ENCODE peak calls at places on chromosome 21, in nine cellular contexts. O is T-helper 17 cell; H is activated T-helper 17 cell treated with anti-CD3 and anti-CD28 coated beads, Interleukin-2, amount 50 U/mL, for 72 hours; Z is lower lobe of right lung; Y is activated naive CD8-positive, alpha-beta T cell treated with anti-CD3 and anti-CD28 coated beads, Interleukin-2, amount 50 U/mL, for 24 hours; A is HepG2; U is aorta; Q is activated T-cell treated with anti-CD3 and anti-CD28 coated beads, Interleukin-2, amount 50 U/mL, for 4 hours; I is gastroesophageal sphincter. R is an unnamed sample.

GRCh38 chr21:31530918-31531705 is 128.4 kb upstream of the SOD1 start:
- ATAC-seq in U (no peak), I (no peak), Z (peak; percentile 23), A (no peak), O (no peak), Q (no peak), H (no peak), Y (no peak), R (no peak)

GRCh38 chr21:46599251-46599572 is 5.7 kb downstream of the S100B start:
- ATAC-seq in Y (no peak), Z (no peak), Q (no peak), H (no peak), I (peak; percentile 70), U (peak; percentile 77), A (peak; percentile 59), O (no peak), R (no peak)

GRCh38 chr21:28605138-28605537 is 387.5 kb downstream of the LTN1 start:
- ATAC-seq in Z (peak; percentile 51), A (no peak), O (peak; percentile 99), Y (peak; percentile 90), I (no peak), Q (peak; percentile 91), H (peak; percentile 71), U (no peak), R (peak; percentile 100)

GRCh38 chr21:42352433-42353095 is 1.8 kb upstream of the TFF2 start:
- ATAC-seq in O (no peak), Q (no peak), A (no peak), I (no peak), H (no peak), Y (no peak), Z (no peak), U (no peak), R (no peak)

GRCh38 chr21:34020005-34020847 is 53.2 kb upstream of the MRPS6 start:
- ATAC-seq in I (no peak), A (peak; percentile 48), U (no peak), H (no peak), Y (peak; percentile 11), Z (no peak), O (peak; percentile 39), Q (no peak), R (peak; percentile 84)

GRCh38 chr21:14545906-14546480 is at the start of gene SAMSN1:
- ATAC-seq in Z (peak; percentile 81), A (no peak), Y (peak; percentile 91), H (peak; percentile 88), U (no peak), I (peak; percentile 41), Q (peak; percentile 86), O (peak; percentile 89), R (peak; percentile 96)

GRCh38 chr21:25750085-25750484 is 15.3 kb downstream of the GABPA start:
- ATAC-seq in Y (peak; percentile 46), I (no peak), A (no peak), U (no peak), H (no peak), Q (no peak), O (no peak), Z (no peak), R (no peak)

GRCh38 chr21:19781881-19782652 is 1216.1 kb upstream of the NCAM2 start:
- ATAC-seq in Z (no peak), A (no peak), U (no peak), H (no peak), Q (no peak), I (no peak), O (no peak), Y (no peak), R (no peak)

GRCh38 chr21:22679207-22679606 is 1681.0 kb downstream of the NCAM2 start:
- ATAC-seq in I (no peak), Q (no peak), Z (no peak), A (no peak), H (no peak), O (no peak), U (no peak), Y (no peak), R (peak; percentile 34)

GRCh38 chr21:14975136-14975905 is 89.5 kb downstream of the NRIP1 start:
- ATAC-seq in U (no peak), O (no peak), H (no peak), I (no peak), Q (no peak), A (no peak), Y (no peak), Z (no peak), R (no peak)

GRCh38 chr21:34078915-34079314 is 5.5 kb downstream of the MRPS6 start:
- ATAC-seq in A (no peak), O (peak; percentile 39), Q (no peak), I (no peak), U (no peak), H (peak; percentile 19), Y (peak; percentile 37), Z (no peak), R (no peak)

GRCh38 chr21:46483300-46484295 is 24.9 kb downstream of the DIP2A start:
- ATAC-seq in U (no peak), O (no peak), A (no peak), H (peak; percentile 70), Q (no peak), Y (no peak), Z (peak; percentile 55), I (no peak), R (no peak)

GRCh38 chr21:46295177-46295711 is 9.1 kb downstream of the YBEY start:
- ATAC-seq in I (no peak), Z (peak; percentile 10), Q (no peak), U (peak; percentile 41), Y (peak; percentile 33), A (peak; percentile 63), H (no peak), O (no peak), R (no peak)

GRCh38 chr21:36250423-36251075 is 69.4 kb upstream of the MORC3 start:
- ATAC-seq in Y (no peak), I (no peak), Q (no peak), A (no peak), U (no peak), O (no peak), Z (no peak), H (no peak), R (no peak)

GRCh38 chr21:39083377-39084008 is 99.8 kb downstream of the PSMG1 start:
- ATAC-seq in Q (no peak), A (peak; percentile 9), U (no peak), H (no peak), Y (no peak), Z (peak; percentile 58), O (no peak), I (peak; percentile 19), R (no peak)

GRCh38 chr21:39538453-39539042 is 74.2 kb upstream of the B3GALT5 start:
- ATAC-seq in H (no peak), O (no peak), Q (no peak), A (no peak), U (no peak), Y (no peak), I (no peak), Z (no peak), R (no peak)

GRCh38 chr21:36948686-36949085 is 17.8 kb downstream of the HLCS start:
- ATAC-seq in H (no peak), A (no peak), Y (no peak), Z (no peak), U (no peak), I (no peak), O (no peak), Q (no peak), R (no peak)

GRCh38 chr21:33212159-33212851 is 17.4 kb upstream of the IFNAR2 start:
- ATAC-seq in H (peak; percentile 18), O (peak; percentile 24), Q (peak; percentile 13), I (no peak), A (peak; percentile 67), Z (no peak), U (no peak), Y (peak; percentile 17), R (no peak)

GRCh38 chr21:32382108-32382601 is 10.7 kb downstream of the URB1 start:
- ATAC-seq in A (no peak), Y (no peak), U (no peak), Z (no peak), I (peak; percentile 9), O (no peak), Q (no peak), H (no peak), R (no peak)

GRCh38 chr21:39021475-39021832 is 161.8 kb downstream of the PSMG1 start:
- ATAC-seq in Q (no peak), Z (peak; percentile 1), H (no peak), U (no peak), O (no peak), A (peak; percentile 37), Y (no peak), I (no peak), R (no peak)

GRCh38 chr21:39137248-39138186 is 45.7 kb downstream of the PSMG1 start:
- ATAC-seq in I (no peak), U (peak; percentile 41), O (no peak), Q (no peak), Z (peak; percentile 28), H (no peak), Y (peak; percentile 49), A (peak; percentile 67), R (no peak)

GRCh38 chr21:35128526-35128925 is 79.4 kb upstream of the RUNX1 start:
- ATAC-seq in I (no peak), O (no peak), H (no peak), U (no peak), Z (no peak), Y (no peak), A (no peak), Q (no peak), R (no peak)

GRCh38 chr21:34946385-34947121 is 102.5 kb downstream of the RUNX1 start:
- ATAC-seq in Q (peak; percentile 78), A (no peak), I (no peak), Y (peak; percentile 82), O (peak; percentile 40), H (peak; percentile 64), U (no peak), Z (no peak), R (peak; percentile 72)

GRCh38 chr21:37422382-37422781 is 55.8 kb downstream of the DYRK1A start:
- ATAC-seq in O (no peak), I (no peak), A (no peak), Z (no peak), Y (peak; percentile 69), Q (no peak), H (no peak), U (no peak), R (no peak)

GRCh38 chr21:42234464-42235241 is 15.7 kb downstream of the ABCG1 start:
- ATAC-seq in I (peak; percentile 65), A (peak; percentile 85), Y (peak; percentile 50), U (peak; percentile 73), Q (peak; percentile 60), H (peak; percentile 42), O (peak; percentile 69), Z (peak; percentile 79), R (peak; percentile 59)

GRCh38 chr21:45364464-45365185 is 40.3 kb upstream of the COL18A1 start:
- ATAC-seq in A (no peak), U (peak; percentile 64), Z (peak; percentile 9), Q (peak; percentile 4), H (no peak), I (peak; percentile 30), O (no peak), Y (no peak), R (no peak)

GRCh38 chr21:39062196-39062900 is 120.9 kb downstream of the PSMG1 start:
- ATAC-seq in Z (no peak), Y (no peak), U (no peak), Q (no peak), A (peak; percentile 66), H (no peak), I (no peak), O (no peak), R (no peak)

GRCh38 chr21:32554832-32555436 is 30.4 kb downstream of the TCP10L start:
- ATAC-seq in Y (no peak), I (no peak), Z (no peak), H (no peak), O (no peak), Q (no peak), A (no peak), U (no peak), R (no peak)

R was measured in stimulated activated memory B cell treated with anti-CD40 and anti-IgM and Interleukin-4, amounts not matched to agents 10 μg/mL and 1 μg/mL and 100 μg/mL, for 72 hours.